ENCODE peak calls at places on chromosome 1, in five cellular contexts. X, G, W, N and A are unnamed samples.

GRCh38 chr1:57060451-57060850 is 94.6 kb upstream of the C8B start:
- DNase-seq in X (no peak), G (no peak), W (no peak), N (no peak), A (no peak)

GRCh38 chr1:15384301-15384901 is 25.3 kb upstream of the EFHD2 start:
- DNase-seq in X (no peak), G (no peak), W (no peak), N (no peak), A (no peak)

GRCh38 chr1:117967900-117968299 is 38.4 kb downstream of the WDR3 start:
- DNase-seq in X (no peak), G (no peak), W (no peak), N (peak; percentile 15), A (no peak)

GRCh38 chr1:86846166-86846647 is 67.7 kb downstream of the SELENOF start:
- DNase-seq in X (no peak), G (no peak), W (no peak), N (peak; percentile 91), A (no peak)

GRCh38 chr1:25727026-25727818 is 72.8 kb upstream of the SELENON start:
- DNase-seq in X (no peak), G (no peak), W (no peak), N (peak; percentile 49), A (no peak)

GRCh38 chr1:15540201-15540600 is 13.6 kb downstream of the DNAJC16 start:
- DNase-seq in X (no peak), G (no peak), W (no peak), N (peak; percentile 21), A (no peak)

GRCh38 chr1:14603641-14604040 is 5.2 kb downstream of the KAZN start:
- DNase-seq in X (no peak), G (no peak), W (no peak), N (no peak), A (no peak)

GRCh38 chr1:87730274-87731222 is 401.9 kb downstream of the LMO4 start:
- DNase-seq in X (no peak), G (no peak), W (no peak), N (peak; percentile 44), A (no peak)

GRCh38 chr1:227225715-227226346 is 92.5 kb downstream of the CDC42BPA start:
- DNase-seq in X (no peak), G (no peak), W (no peak), N (peak; percentile 83), A (no peak)

GRCh38 chr1:211356723-211357418 is 30.2 kb downstream of the TRAF5 start:
- DNase-seq in X (no peak), G (no peak), W (no peak), N (peak; percentile 75), A (no peak)

GRCh38 chr1:213055087-213055591 is 4.1 kb downstream of the RPS6KC1 start:
- DNase-seq in X (no peak), G (no peak), W (no peak), N (peak; percentile 39), A (no peak)

GRCh38 chr1:176932114-176933104 is 232.1 kb downstream of the ASTN1 start:
- DNase-seq in X (no peak), G (peak; percentile 19), W (no peak), N (no peak), A (no peak)

GRCh38 chr1:175128523-175128922 is 60.9 kb downstream of the TNN start:
- DNase-seq in X (no peak), G (no peak), W (no peak), N (no peak), A (no peak)

GRCh38 chr1:234582186-234582585 is 27.8 kb downstream of the IRF2BP2 start:
- DNase-seq in X (no peak), G (peak; percentile 34), W (no peak), N (no peak), A (no peak)

GRCh38 chr1:18354657-18355056 is 126.1 kb upstream of the KLHDC7A start:
- DNase-seq in X (no peak), G (no peak), W (no peak), N (no peak), A (no peak)

GRCh38 chr1:56910441-56910985 is 55.3 kb downstream of the C8B start:
- DNase-seq in X (no peak), G (peak; percentile 16), W (no peak), N (no peak), A (no peak)

DNA sequence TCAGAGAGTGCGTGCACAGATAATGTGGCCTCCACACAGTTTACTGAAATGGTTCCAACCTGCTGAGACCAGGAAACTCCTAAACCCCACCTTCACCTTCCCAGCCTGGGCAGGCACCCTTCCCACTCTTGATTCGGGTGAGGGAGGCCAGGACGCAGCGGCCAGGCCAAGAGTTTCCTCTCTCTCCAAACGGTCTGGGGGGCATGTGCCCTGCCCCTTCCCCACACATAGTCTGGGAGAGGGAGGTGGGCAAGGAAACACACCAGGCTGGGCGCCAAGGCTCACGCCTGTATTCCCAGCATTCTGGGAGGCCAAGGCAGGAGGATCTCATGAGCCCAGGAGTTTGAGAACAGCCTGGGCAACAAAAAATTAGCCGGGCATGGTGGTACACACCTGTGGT is 9.6 kb downstream of the TNFRSF8 start:
- DNase-seq in X (no peak), G (no peak), W (no peak), N (no peak), A (no peak)
- TF ChIP-seq CTCF in X (no peak), G (no peak), W (no peak), N (no peak), A (no peak)

GRCh38 chr1:245464290-245464689 is 309.5 kb downstream of the KIF26B start:
- DNase-seq in X (no peak), G (no peak), W (no peak), N (no peak), A (no peak)
- H3K9me3 ChIP-seq in X (no peaks in the 10 kb centered on the region), G (no peaks in the 10 kb centered on the region), W (no peaks in the 10 kb centered on the region), N (no peaks in the 10 kb centered on the region), A (no peaks in the 10 kb centered on the region)

DNA sequence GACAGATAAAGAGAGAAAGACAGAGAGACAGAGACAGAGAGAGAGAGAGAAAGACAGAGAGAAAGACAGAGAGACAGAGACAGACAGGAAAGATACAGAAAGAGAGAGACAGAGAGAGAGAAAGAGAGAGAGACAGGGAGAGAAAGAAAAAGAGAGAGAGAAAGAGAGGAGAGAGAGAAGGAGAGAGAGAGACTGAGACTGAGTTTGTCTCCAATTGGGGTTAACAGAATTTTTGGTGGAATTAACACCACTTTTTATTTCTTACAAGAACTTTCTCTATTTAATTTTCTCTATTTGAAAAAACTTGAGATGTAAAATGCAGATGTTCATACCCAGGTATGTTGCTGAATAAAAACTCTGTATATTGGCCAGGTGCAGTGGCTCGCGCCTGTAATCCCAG is 56.6 kb downstream of the FMN2 start:
- DNase-seq in X (no peak), G (no peak), W (no peak), N (no peak), A (no peak)
- H3K4me1 ChIP-seq in X (no peaks in the 10 kb centered on the region), G (no peaks in the 10 kb centered on the region), W (no peaks in the 10 kb centered on the region), N (peaks cover 4% of the 10 kb centered on the region), A (no peaks in the 10 kb centered on the region)

DNA sequence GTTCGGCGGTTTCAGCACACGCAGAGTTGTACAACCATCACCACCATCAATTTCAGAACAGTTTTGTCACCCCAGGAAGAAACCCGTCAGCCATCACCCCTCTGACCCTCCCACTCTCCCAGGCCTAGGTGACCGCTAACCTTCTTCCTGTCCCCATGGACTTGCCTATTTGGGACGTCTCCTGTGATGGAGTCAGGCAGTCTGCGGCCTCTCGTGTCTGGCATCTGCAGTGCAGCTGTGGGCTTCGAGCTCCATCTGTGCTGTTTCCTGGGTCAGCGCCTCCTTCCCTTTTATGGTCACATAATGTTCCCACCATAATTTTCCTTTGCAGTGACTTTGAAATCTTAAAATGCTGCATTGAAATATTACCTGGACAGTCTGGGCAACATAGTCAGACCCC is 24.4 kb downstream of the SLC45A1 start:
- DNase-seq in X (no peak), G (no peak), W (no peak), N (peak; percentile 58), A (peak; percentile 87)
- TF ChIP-seq CTCF in X (no peak), G (no peak), W (no peak), N (no peak), A (no peak)

GRCh38 chr1:2932671-2933350 is 88.5 kb upstream of the ACTRT2 start:
- DNase-seq in X (no peak), G (no peak), W (peak; percentile 28), N (no peak), A (peak; percentile 55)
- H3K9me3 ChIP-seq in X (no peaks in the 10 kb centered on the region), G (no peaks in the 10 kb centered on the region), W (no peaks in the 10 kb centered on the region), N (peaks cover 77% of the 10 kb centered on the region), A (no peaks in the 10 kb centered on the region)